ENCODE peak calls at places on chromosomes 13 and 19, in nine cellular contexts. Y, D, C, L, R, N, I, F and P are unnamed samples.

GRCh38 chr19:3642296-3642695 is 15.7 kb upstream of the CACTIN start:
- DNase-seq in Y (no peak), D (no peak), C (no peak), L (no peak), R (no peak), N (no peak), I (no peak), F (no peak), P (no peak)

GRCh38 chr13:24267801-24268200 is 41.6 kb upstream of the C1QTNF9 start:
- DNase-seq in Y (no peak), D (no peak), C (no peak), L (no peak), R (no peak), N (no peak), I (no peak), F (no peak), P (no peak)

GRCh38 chr19:37906868-37907734 is at the start of gene SIPA1L3:
- DNase-seq in Y (peak; percentile 70), D (peak; percentile 94), C (peak; percentile 91), L (peak; percentile 80), R (peak; percentile 84), N (peak; percentile 94), I (peak; percentile 89), F (peak; percentile 94), P (peak; percentile 97)

GRCh38 chr13:100534147-100534818 is 54.3 kb downstream of the GGACT start:
- DNase-seq in Y (no peak), D (no peak), C (no peak), L (no peak), R (no peak), N (no peak), I (no peak), F (no peak), P (no peak)

GRCh38 chr19:8571006-8571411 is 6.2 kb downstream of the MYO1F start:
- DNase-seq in Y (no peak), D (peak; percentile 68), C (peak; percentile 65), L (no peak), R (no peak), N (no peak), I (no peak), F (no peak), P (no peak)

GRCh38 chr19:22532388-22533310 is 101.5 kb upstream of the ZNF492 start:
- DNase-seq in Y (peak; percentile 86), D (no peak), C (no peak), L (no peak), R (no peak), N (peak; percentile 65), I (peak; percentile 15), F (peak; percentile 97), P (peak; percentile 83)

GRCh38 chr19:287381-287871 is 3.8 kb downstream of the PLPP2 start:
- DNase-seq in Y (no peak), D (no peak), C (no peak), L (no peak), R (no peak), N (no peak), I (no peak), F (no peak), P (no peak)

GRCh38 chr19:35166100-35167063 is 11.8 kb downstream of the FXYD5 start:
- DNase-seq in Y (no peak), D (no peak), C (no peak), L (no peak), R (no peak), N (no peak), I (no peak), F (no peak), P (no peak)

GRCh38 chr19:1847348-1847683 is 967 bp downstream of the REXO1 start:
- DNase-seq in Y (no peak), D (no peak), C (no peak), L (no peak), R (no peak), N (no peak), I (no peak), F (no peak), P (no peak)

GRCh38 chr19:3108775-3109174 is 14.6 kb downstream of the GNA11 start:
- DNase-seq in Y (no peak), D (peak; percentile 50), C (peak; percentile 75), L (no peak), R (no peak), N (peak; percentile 55), I (peak; percentile 64), F (no peak), P (peak; percentile 60)

GRCh38 chr13:52852444-52852843 is 4.0 kb upstream of the PCDH8 start:
- DNase-seq in Y (no peak), D (no peak), C (no peak), L (no peak), R (no peak), N (no peak), I (no peak), F (no peak), P (no peak)
- H3K4me3 ChIP-seq in Y (no peak overlapping the region), D (no peak overlapping the region), C (no peak overlapping the region), L (no peak overlapping the region), R (no peak overlapping the region), N (no peak overlapping the region), I (no peak overlapping the region), F (no peak overlapping the region), P (no peak overlapping the region)

GRCh38 chr19:49080392-49080791 is 4.9 kb upstream of the SNRNP70 start:
- DNase-seq in Y (no peak), D (no peak), C (no peak), L (no peak), R (no peak), N (no peak), I (no peak), F (no peak), P (no peak)
- H3K27ac ChIP-seq in Y (no peak overlapping the region), D (no peak overlapping the region), C (no peak overlapping the region), L (no peak overlapping the region), R (no peak overlapping the region), N (no peak overlapping the region), I (no peak overlapping the region), F (no peak overlapping the region), P (no peak overlapping the region)

DNA sequence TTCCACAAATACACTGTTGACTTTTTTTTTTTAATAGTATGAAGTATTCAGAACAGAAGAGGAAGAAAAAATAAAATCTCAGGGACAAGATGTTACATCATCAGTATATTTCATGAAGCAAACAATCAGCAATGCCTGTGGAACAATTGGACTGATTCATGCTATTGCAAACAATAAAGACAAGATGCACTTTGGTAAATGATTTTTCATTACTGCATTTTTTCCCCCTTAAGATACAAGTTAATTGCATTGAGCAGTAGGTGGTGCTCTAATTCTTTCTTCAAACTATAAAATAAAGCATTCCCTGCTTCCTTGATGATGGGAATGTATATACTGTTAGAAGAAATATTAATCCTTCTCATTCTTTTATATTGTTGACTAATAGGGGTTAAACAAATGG is 17.1 kb downstream of the UCHL3 start:
- DNase-seq in Y (no peak), D (peak; percentile 71), C (no peak), L (no peak), R (no peak), N (no peak), I (no peak), F (no peak), P (no peak)
- TF ChIP-seq CTCF in Y (no peak), D (peak; percentile 62), C (no peak), L (peak; percentile 41), R (peak; percentile 18), N (no peak), I (no peak), F (no peak), P (peak; percentile 54)

GRCh38 chr13:106532111-106532929 is 3.1 kb downstream of the EFNB2 start:
- DNase-seq in Y (no peak), D (peak; percentile 32), C (no peak), L (no peak), R (no peak), N (no peak), I (no peak), F (no peak), P (peak; percentile 49)
- H3K4me3 ChIP-seq in Y (peak overlapping the region; percentile 89), D (peak overlapping the region; percentile 14), C (no peak overlapping the region), L (peak overlapping the region; percentile 45), R (peak overlapping the region; percentile 22), N (peak overlapping the region; percentile 73), I (peak overlapping the region; percentile 75), F (no peak overlapping the region), P (peak overlapping the region; percentile 89)

GRCh38 chr13:40983269-40983668 is 35.8 kb downstream of the ELF1 start:
- DNase-seq in Y (no peak), D (no peak), C (no peak), L (no peak), R (no peak), N (no peak), I (no peak), F (no peak), P (no peak)
- H3K27ac ChIP-seq in Y (peak overlapping the region; percentile 50), D (no peak overlapping the region), C (peak overlapping the region; percentile 76), L (peak overlapping the region; percentile 81), R (no peak overlapping the region), N (peak overlapping the region; percentile 91), I (peak overlapping the region; percentile 80), F (no peak overlapping the region), P (peak overlapping the region; percentile 86)

GRCh38 chr13:111344471-111345191 is 24.2 kb downstream of the TEX29 start:
- DNase-seq in Y (no peak), D (peak; percentile 92), C (no peak), L (no peak), R (no peak), N (no peak), I (no peak), F (peak; percentile 38), P (no peak)
- TF ChIP-seq CTCF in Y (no peak), D (peak; percentile 50), C (no peak), L (no peak), R (peak; percentile 42), N (peak; percentile 12), I (no peak), F (no peak), P (no peak)

GRCh38 chr19:58059003-58059671 is at the start of gene ZNF135:
- DNase-seq in Y (peak; percentile 52), D (peak; percentile 50), C (peak; percentile 65), L (no peak), R (no peak), N (peak; percentile 94), I (peak; percentile 74), F (peak; percentile 79), P (peak; percentile 88)

GRCh38 chr19:58056861-58057260 is 2.2 kb upstream of the ZNF135 start:
- DNase-seq in Y (no peak), D (no peak), C (no peak), L (no peak), R (no peak), N (no peak), I (no peak), F (no peak), P (no peak)

GRCh38 chr19:58060231-58060630 is 1.1 kb downstream of the ZNF135 start:
- DNase-seq in Y (no peak), D (no peak), C (no peak), L (no peak), R (no peak), N (no peak), I (no peak), F (no peak), P (no peak)

GRCh38 chr19:58059681-58060080 is 599 bp downstream of the ZNF135 start:
- DNase-seq in Y (no peak), D (no peak), C (no peak), L (no peak), R (no peak), N (peak; percentile 28), I (no peak), F (no peak), P (no peak)

DNA sequence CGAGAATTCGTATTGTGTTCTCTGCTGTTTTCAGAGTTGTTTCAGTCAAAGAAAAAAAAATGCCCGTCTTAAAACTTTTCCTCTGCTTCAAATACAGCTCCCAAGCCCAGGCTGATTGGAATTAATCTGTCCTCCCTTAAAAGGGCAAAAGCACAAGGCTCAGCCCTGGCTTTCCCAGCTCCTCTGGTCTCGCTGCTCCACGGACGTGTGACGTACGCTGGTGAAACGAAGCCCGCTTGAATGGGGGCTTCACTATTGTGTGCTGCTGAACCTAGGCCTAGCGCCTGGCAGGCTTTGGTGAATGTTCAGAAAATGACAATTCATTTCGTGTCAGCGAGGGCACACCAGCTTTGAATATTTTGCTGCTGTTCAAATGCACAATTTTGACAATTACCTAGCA is 654 bp upstream of the ZNF135 start:
- DNase-seq in Y (no peak), D (no peak), C (no peak), L (no peak), R (no peak), N (no peak), I (no peak), F (no peak), P (no peak)
- H3K4me3 ChIP-seq in Y (peak overlapping the region; percentile 88), D (no peak overlapping the region), C (no peak overlapping the region), L (no peak overlapping the region), R (no peak overlapping the region), N (peak overlapping the region; percentile 51), I (peak overlapping the region; percentile 72), F (no peak overlapping the region), P (peak overlapping the region; percentile 76)